ENCODE peak calls at places on chromosome 22, in four cellular contexts. A, N, K and F are unnamed samples.

GRCh38 chr22:45552580-45553332 is 50.1 kb downstream of the FBLN1 start:
- DNase-seq in A (no peak), N (peak), K (peak), F (no peak)

GRCh38 chr22:49090853-49091135 is 736.9 kb downstream of the BRD1 start:
- DNase-seq in A (no peak), N (no peak), K (no peak), F (no peak)

GRCh38 chr22:49966716-49967332 is 6.3 kb downstream of the PIM3 start:
- DNase-seq in A (no peak), N (peak), K (peak), F (no peak)

GRCh38 chr22:19811211-19811621 is 43.5 kb downstream of the GNB1L start:
- DNase-seq in A (no peak), N (no peak), K (no peak), F (peak)

GRCh38 chr22:24969588-24970301 is 17.2 kb downstream of the KIAA1671 start:
- DNase-seq in A (no peak), N (no peak), K (peak), F (no peak)

GRCh38 chr22:20133930-20134549 is 2.4 kb downstream of the ZDHHC8 start:
- DNase-seq in A (no peak), N (no peak), K (no peak), F (no peak)

GRCh38 chr22:50303848-50304527 is 3.5 kb downstream of the PLXNB2 start:
- DNase-seq in A (no peak), N (peak), K (no peak), F (no peak)

GRCh38 chr22:42803454-42803853 is 53.6 kb downstream of the ARFGAP3 start:
- DNase-seq in A (no peak), N (peak), K (no peak), F (no peak)

GRCh38 chr22:25067851-25068421 is 115.4 kb downstream of the KIAA1671 start:
- DNase-seq in A (no peak), N (no peak), K (no peak), F (no peak)

GRCh38 chr22:49670610-49671330 is 156.9 kb downstream of the BRD1 start:
- DNase-seq in A (peak), N (peak), K (no peak), F (no peak)

GRCh38 chr22:20055654-20056053 is 24.4 kb upstream of the DGCR8 start:
- DNase-seq in A (no peak), N (no peak), K (no peak), F (no peak)

GRCh38 chr22:40703174-40703573 is 23.9 kb downstream of the MCHR1 start:
- DNase-seq in A (no peak), N (no peak), K (no peak), F (no peak)

GRCh38 chr22:45645526-45646414 is 25.9 kb upstream of the ATXN10 start:
- DNase-seq in A (peak), N (peak), K (peak), F (peak)

GRCh38 chr22:20566420-20567260 is 59.2 kb downstream of the MED15 start:
- DNase-seq in A (no peak), N (no peak), K (peak), F (no peak)

GRCh38 chr22:48959496-48959895 is 868.2 kb downstream of the BRD1 start:
- DNase-seq in A (peak), N (peak), K (no peak), F (no peak)

GRCh38 chr22:22759889-22760546 is 115.6 kb downstream of the GGTLC2 start:
- DNase-seq in A (no peak), N (no peak), K (no peak), F (no peak)
- TF ChIP-seq CTCF in A (no peak), N (no peak), K (no peak), F (no peak)

DNA sequence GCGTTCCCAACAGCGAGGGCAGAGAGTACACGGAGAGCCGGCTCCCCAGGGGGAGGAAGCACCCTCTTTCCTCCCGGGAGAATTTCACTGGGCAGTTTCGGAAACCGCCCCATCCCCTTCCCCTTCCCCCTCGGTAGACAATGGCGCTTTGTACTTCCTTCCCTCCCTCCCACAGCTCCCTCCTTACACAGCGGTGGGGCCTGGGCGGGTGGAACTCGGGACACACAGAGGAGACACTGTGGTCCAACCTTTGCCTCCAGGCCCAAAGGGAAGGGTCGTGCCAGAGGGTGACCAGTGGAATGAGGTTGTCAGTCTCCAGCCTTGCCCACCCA is 4.3 kb downstream of the SMTN start:
- DNase-seq in A (no peak), N (no peak), K (no peak), F (no peak)
- TF ChIP-seq CTCF in A (peak), N (no peak), K (no peak), F (peak)

DNA sequence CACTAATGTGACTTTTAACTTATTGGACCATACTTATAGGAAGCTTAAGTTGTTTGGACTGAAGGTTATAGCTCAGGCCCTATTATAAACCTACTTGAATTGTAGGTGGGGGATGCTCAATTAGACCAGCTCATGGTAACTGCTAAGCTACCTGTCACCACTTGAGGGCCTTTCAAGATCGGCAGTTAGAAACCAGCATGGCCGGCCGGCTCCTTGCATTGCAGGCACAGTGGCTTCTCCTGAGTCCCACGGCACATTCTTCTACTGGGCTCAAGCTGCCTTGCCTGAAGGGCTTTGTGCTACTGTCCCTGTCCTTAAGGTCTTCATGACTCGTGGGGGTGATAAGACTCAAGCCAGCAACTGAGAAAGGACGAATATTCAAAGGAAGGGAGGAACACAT is 70.8 kb downstream of the TBC1D22A start:
- DNase-seq in A (no peak), N (peak), K (peak), F (no peak)
- TF ChIP-seq CTCF in A (peak), N (peak), K (peak), F (peak)

GRCh38 chr22:32518848-32519247 is 44.2 kb downstream of the FBXO7 start:
- DNase-seq in A (no peak), N (no peak), K (no peak), F (no peak)
- TF ChIP-seq CTCF in A (peak), N (peak), K (peak), F (no peak)

GRCh38 chr22:39291501-39291900 is 27.9 kb downstream of the RPL3 start:
- DNase-seq in A (no peak), N (peak), K (no peak), F (no peak)

GRCh38 chr22:39292002-39292401 is 27.4 kb downstream of the RPL3 start:
- DNase-seq in A (no peak), N (no peak), K (no peak), F (no peak)

GRCh38 chr22:39293766-39294368 is 25.6 kb downstream of the RPL3 start:
- DNase-seq in A (no peak), N (no peak), K (no peak), F (no peak)

GRCh38 chr22:39290724-39291161 is 28.7 kb downstream of the RPL3 start:
- DNase-seq in A (no peak), N (peak), K (peak), F (peak)

GRCh38 chr22:39292561-39293074 is 26.8 kb downstream of the RPL3 start:
- DNase-seq in A (no peak), N (peak), K (peak), F (no peak)
- TF ChIP-seq CTCF in A (no peak), N (no peak), K (no peak), F (no peak)

GRCh38 chr22:31440681-31441080 is 41.3 kb downstream of the DRG1 start:
- DNase-seq in A (no peak), N (no peak), K (no peak), F (no peak)
- TF ChIP-seq CTCF in A (no peak), N (no peak), K (no peak), F (no peak)

GRCh38 chr22:41742918-41743317 is 43.6 kb downstream of the MEI1 start:
- DNase-seq in A (no peak), N (peak), K (no peak), F (no peak)
- TF ChIP-seq CTCF in A (no peak), N (peak), K (no peak), F (no peak)

DNA sequence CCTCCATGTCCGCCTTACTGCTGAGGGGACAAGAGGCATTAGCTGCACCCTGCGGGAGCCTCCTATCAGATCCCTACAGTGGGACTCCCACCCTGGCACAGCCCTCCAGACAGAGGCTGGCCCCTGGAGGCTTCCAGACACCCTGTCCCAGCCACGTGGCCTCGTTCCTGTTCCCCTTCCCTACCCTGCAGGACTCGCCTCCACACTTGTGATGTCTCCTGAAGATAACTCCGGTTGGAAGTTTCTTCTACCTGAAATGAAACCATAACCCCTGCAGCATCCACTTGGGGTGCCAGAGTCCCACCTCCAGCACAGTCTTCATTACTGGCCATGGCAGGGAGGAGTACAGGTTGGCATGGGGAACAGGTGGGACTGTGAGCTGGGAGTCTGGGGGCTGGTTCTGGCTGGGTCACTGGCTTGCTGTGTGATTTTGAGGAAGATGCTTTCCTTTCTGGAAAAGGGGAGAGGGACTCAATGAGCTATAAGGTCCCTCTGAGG is 4.9 kb upstream of the SH3BP1 start:
- DNase-seq in A (no peak), N (no peak), K (no peak), F (no peak)
- TF ChIP-seq CTCF in A (no peak), N (no peak), K (peak), F (no peak)

DNA sequence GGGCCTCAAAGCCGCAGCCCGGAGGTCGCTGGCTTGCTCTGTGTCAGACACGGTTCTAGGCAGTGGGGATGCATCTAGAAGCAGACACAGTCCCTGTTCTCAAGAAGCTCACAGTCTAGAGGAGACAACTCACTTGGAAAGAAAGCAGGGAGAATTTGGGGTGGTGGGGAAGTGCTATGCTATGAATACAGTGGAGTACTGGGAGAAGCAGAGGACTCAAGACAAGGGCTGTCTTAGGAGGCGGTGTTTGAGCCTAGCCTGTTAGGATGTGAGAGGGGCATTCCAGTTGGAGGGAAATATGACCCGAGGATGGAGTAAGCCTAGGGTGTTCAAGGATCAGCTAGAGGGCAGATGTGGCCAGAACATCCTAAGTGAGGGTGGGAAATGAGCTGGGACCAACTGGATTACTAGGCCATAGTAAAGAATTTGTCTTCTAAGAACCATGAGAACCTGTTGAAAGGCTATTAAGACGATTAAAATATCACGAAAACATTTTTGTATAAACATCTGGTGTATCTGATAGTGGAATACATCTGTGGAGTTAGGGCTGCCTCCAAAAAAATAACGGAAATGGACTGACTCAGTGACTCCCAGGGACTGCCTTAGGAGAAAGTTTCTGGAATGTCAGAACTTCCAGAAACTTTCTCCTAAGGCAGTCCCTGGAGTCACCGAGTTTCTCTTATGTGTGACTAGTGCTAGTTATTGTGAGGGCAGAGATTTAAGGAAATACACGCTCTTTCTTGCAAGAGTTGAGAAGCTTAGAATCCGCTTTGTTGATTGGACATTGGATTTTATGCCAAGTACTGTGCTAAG is 1.1 kb upstream of the PITPNB start:
- DNase-seq in A (no peak), N (peak), K (peak), F (no peak)
- TF ChIP-seq CTCF in A (no peak), N (peak), K (peak), F (no peak)

DNA sequence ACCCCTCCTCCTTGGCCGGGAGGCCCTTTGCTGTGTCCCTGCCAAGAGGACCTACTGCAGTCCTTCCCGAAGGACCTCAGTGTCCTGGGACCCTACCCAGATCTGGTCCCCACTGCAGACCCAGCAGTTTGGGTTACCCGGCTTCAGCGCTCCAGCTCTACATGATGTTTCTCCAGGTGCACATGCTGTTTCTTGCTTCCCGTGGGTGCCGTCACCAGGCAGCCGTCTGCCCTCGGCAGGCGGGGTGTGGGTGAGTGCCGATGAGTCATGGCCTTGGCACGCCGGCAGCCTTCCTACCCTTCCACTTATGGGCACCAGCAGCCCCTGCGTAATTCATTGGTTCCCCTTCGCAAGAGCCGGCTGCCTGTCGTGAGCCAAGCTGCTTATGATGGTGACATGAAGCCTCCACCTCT is 101.8 kb downstream of the BCR start:
- DNase-seq in A (no peak), N (no peak), K (peak), F (no peak)
- TF ChIP-seq CTCF in A (peak), N (no peak), K (no peak), F (no peak)